ENCODE peak calls at places on chromosomes 3 and 15, in nine cellular contexts. A is ELR, D is Daoy, Z is amniotic stem cell, R is NCI-H1930, H is astrocyte of the spinal cord, I is heart right ventricle, F is left colon, Y is NCI-H1417. Q is an unnamed sample.

GRCh38 chr15:51251591-51251990 is 86.8 kb downstream of the CYP19A1 start:
- DNase-seq in Z (no peak), D (no peak), H (no peak), I (no peak), Y (no peak), R (no peak), A (no peak), F (no peak), Q (no peak)

GRCh38 chr3:150225986-150226385 is 182.1 kb upstream of the TSC22D2 start:
- DNase-seq in Z (no peak), H (no peak), D (no peak), R (no peak), F (no peak), A (no peak), Y (no peak), I (peak), Q (no peak)

GRCh38 chr15:77825143-77825542 is 192.4 kb upstream of the LINGO1 start:
- DNase-seq in Z (no peak), A (no peak), D (no peak), Y (no peak), H (no peak), R (no peak), F (no peak), I (no peak), Q (no peak)

GRCh38 chr15:35440265-35440664 is 105.7 kb downstream of the DPH6 start:
- DNase-seq in I (no peak), Y (no peak), Z (no peak), H (no peak), D (no peak), A (no peak), F (no peak), R (no peak), Q (no peak)

GRCh38 chr3:180646187-180646790 is 33.0 kb downstream of the CCDC39 start:
- DNase-seq in Y (peak), D (no peak), A (peak), Z (no peak), I (no peak), F (no peak), R (no peak), H (no peak), Q (peak)

GRCh38 chr3:152638707-152639450 is 196.1 kb upstream of the P2RY1 start:
- DNase-seq in A (no peak), R (no peak), H (peak), Y (no peak), Z (no peak), F (peak), D (no peak), I (peak), Q (no peak)

GRCh38 chr3:122745365-122746021 is 48.1 kb downstream of the HSPBAP1 start:
- DNase-seq in R (no peak), Y (no peak), H (peak), Z (no peak), I (no peak), D (peak), F (no peak), A (peak), Q (peak)

GRCh38 chr3:4963669-4964589 is 15.3 kb upstream of the BHLHE40 start:
- DNase-seq in A (no peak), R (no peak), Z (no peak), Y (no peak), I (no peak), F (no peak), H (no peak), D (no peak), Q (no peak)

GRCh38 chr3:9098716-9099675 is 135.7 kb upstream of the RAD18 start:
- DNase-seq in D (peak), Y (peak), Z (no peak), F (no peak), I (no peak), R (peak), H (no peak), A (no peak), Q (no peak)

GRCh38 chr3:171778493-171778892 is 31.8 kb downstream of the PLD1 start:
- DNase-seq in Y (no peak), F (no peak), H (no peak), R (no peak), A (no peak), D (no peak), I (no peak), Z (no peak), Q (no peak)

GRCh38 chr15:72464251-72464650 is 9.9 kb upstream of the ARIH1 start:
- DNase-seq in R (no peak), H (no peak), Y (no peak), Z (no peak), I (no peak), F (no peak), D (no peak), A (no peak), Q (no peak)

GRCh38 chr3:16511561-16512434 is 1.7 kb downstream of the RFTN1 start:
- DNase-seq in H (peak), R (no peak), Z (no peak), I (peak), A (peak), F (peak), D (peak), Y (peak), Q (no peak)

GRCh38 chr3:123757281-123757940 is 126.7 kb downstream of the MYLK start:
- DNase-seq in D (peak), Y (no peak), Z (no peak), H (no peak), I (peak), F (peak), A (no peak), R (no peak), Q (no peak)

GRCh38 chr3:168063122-168063521 is 32.6 kb downstream of the GOLIM4 start:
- DNase-seq in D (no peak), R (no peak), A (no peak), F (no peak), Y (no peak), I (no peak), Z (no peak), H (no peak), Q (no peak)

GRCh38 chr3:5201536-5201935 is 14.0 kb downstream of the EDEM1 start:
- DNase-seq in I (no peak), H (no peak), Z (no peak), F (no peak), Y (no peak), R (no peak), A (no peak), D (no peak), Q (no peak)

GRCh38 chr15:67240235-67241131 is 14.0 kb downstream of the AAGAB start:
- DNase-seq in D (peak), A (peak), H (no peak), I (no peak), Y (peak), R (no peak), F (no peak), Z (no peak), Q (peak)

GRCh38 chr3:72549819-72550581 is 298.2 kb downstream of the SHQ1 start:
- DNase-seq in F (peak), H (no peak), Z (no peak), Y (no peak), I (no peak), D (peak), R (no peak), A (no peak), Q (no peak)

GRCh38 chr15:83064859-83065258 is 2.2 kb downstream of the BTBD1 start:
- DNase-seq in H (no peak), D (no peak), F (no peak), I (no peak), R (no peak), A (peak), Y (peak), Z (no peak), Q (peak)

GRCh38 chr3:182370949-182371348 is 422.4 kb upstream of the ATP11B start:
- DNase-seq in Z (no peak), D (peak), F (no peak), R (no peak), Y (no peak), I (no peak), A (peak), H (peak), Q (peak)

GRCh38 chr3:194189243-194189791 is 53.4 kb downstream of the HES1 start:
- DNase-seq in F (no peak), Y (no peak), R (no peak), H (no peak), I (no peak), A (no peak), D (no peak), Z (no peak), Q (no peak)

GRCh38 chr3:187019542-187020072 is 89.3 kb downstream of the ST6GAL1 start:
- DNase-seq in A (no peak), Y (no peak), Z (no peak), H (no peak), I (no peak), D (no peak), R (no peak), F (no peak), Q (no peak)

GRCh38 chr3:71122641-71123040 is 460.9 kb downstream of the FOXP1 start:
- DNase-seq in I (no peak), D (no peak), R (no peak), H (no peak), A (no peak), Y (no peak), F (no peak), Z (no peak), Q (no peak)

GRCh38 chr15:63968122-63968524 is 78.2 kb downstream of the DAPK2 start:
- DNase-seq in H (no peak), Y (no peak), F (no peak), R (no peak), I (no peak), Z (no peak), D (no peak), A (no peak), Q (no peak)

GRCh38 chr3:37671000-37671483 is 190.6 kb upstream of the CTDSPL start:
- DNase-seq in R (no peak), Z (no peak), H (no peak), D (no peak), F (no peak), A (no peak), I (no peak), Y (no peak), Q (no peak)

GRCh38 chr15:93087825-93088199 is 1.2 kb downstream of the RGMA start:
- DNase-seq in A (peak), H (peak), Z (no peak), F (peak), R (peak), I (peak), D (peak), Y (peak), Q (peak)

GRCh38 chr3:101261506-101261905 is 58.9 kb downstream of the IMPG2 start:
- DNase-seq in F (no peak), D (no peak), Y (no peak), I (no peak), Z (no peak), R (no peak), H (peak), A (no peak), Q (no peak)

GRCh38 chr15:31157644-31158069 is 56.1 kb upstream of the TRPM1 start:
- DNase-seq in F (no peak), H (no peak), R (no peak), Z (no peak), Y (peak), A (no peak), I (no peak), D (no peak), Q (no peak)

GRCh38 chr3:141093397-141093796 is 42.2 kb downstream of the SPSB4 start:
- DNase-seq in D (peak), H (no peak), A (peak), Z (no peak), F (no peak), I (no peak), R (no peak), Y (no peak), Q (peak)

GRCh38 chr15:25535866-25536265 is 97.0 kb upstream of the UBE3A start:
- DNase-seq in D (no peak), A (no peak), R (no peak), Z (no peak), H (no peak), I (no peak), Y (no peak), F (no peak), Q (no peak)

GRCh38 chr3:58572634-58573230 is 4.5 kb downstream of the FAM107A start:
- DNase-seq in Z (no peak), R (no peak), H (no peak), F (no peak), A (peak), I (no peak), Y (no peak), D (no peak), Q (no peak)

GRCh38 chr15:45138814-45139765 is 9.3 kb downstream of the DUOX1 start:
- DNase-seq in A (no peak), I (no peak), Z (no peak), F (no peak), Y (no peak), R (no peak), H (no peak), D (no peak), Q (no peak)